ENCODE peak calls at places on chromosomes 5 and 9, in seven cellular contexts. B, T, M, R, U, A and H are unnamed samples.

GRCh38 chr9:70060148-70060882 is 16.7 kb downstream of the MAMDC2 start:
- DNase-seq in U (no peak), B (no peak), M (no peak), R (no peak), T (no peak), A (no peak), H (no peak)

GRCh38 chr5:169751490-169751889 is 114.4 kb downstream of the DOCK2 start:
- DNase-seq in U (no peak), A (no peak), T (no peak), R (no peak), M (no peak), B (no peak), H (no peak)

GRCh38 chr9:136808781-136809158 is 1.0 kb downstream of the RABL6 start:
- DNase-seq in T (no peak), M (no peak), R (peak; percentile 56), A (no peak), B (peak; percentile 34), U (no peak), H (no peak)

GRCh38 chr5:55923177-55923872 is 71.4 kb downstream of the IL6ST start:
- DNase-seq in A (no peak), M (peak; percentile 33), R (peak; percentile 58), T (no peak), B (no peak), U (no peak), H (no peak)

GRCh38 chr9:3578786-3579185 is 53.0 kb upstream of the RFX3 start:
- DNase-seq in R (peak; percentile 79), A (peak; percentile 9), T (no peak), M (no peak), B (peak; percentile 87), U (no peak), H (peak; percentile 20)

GRCh38 chr5:139985733-139986132 is 57.4 kb downstream of the NRG2 start:
- DNase-seq in T (peak; percentile 3), A (peak; percentile 44), R (peak; percentile 74), M (no peak), B (peak; percentile 78), U (no peak), H (peak; percentile 56)

GRCh38 chr5:128192368-128192767 is 108.8 kb downstream of the SLC12A2 start:
- DNase-seq in R (no peak), T (no peak), A (no peak), B (no peak), M (no peak), U (no peak), H (no peak)

GRCh38 chr9:114177423-114178064 is 22.2 kb downstream of the COL27A1 start:
- DNase-seq in A (no peak), M (no peak), U (no peak), T (no peak), R (peak; percentile 68), B (peak; percentile 70), H (no peak)

GRCh38 chr5:14628346-14628745 is 36.2 kb upstream of the OTULIN start:
- DNase-seq in A (peak; percentile 3), T (peak; percentile 27), U (no peak), B (peak; percentile 56), R (peak; percentile 67), M (no peak), H (no peak)

GRCh38 chr5:27474395-27474794 is 436.0 kb upstream of the CDH9 start:
- DNase-seq in R (no peak), T (no peak), M (no peak), U (no peak), B (no peak), A (no peak), H (no peak)

GRCh38 chr5:27473300-27474053 is 435.1 kb upstream of the CDH9 start:
- DNase-seq in U (no peak), R (no peak), B (no peak), T (no peak), M (no peak), A (no peak), H (no peak)

GRCh38 chr5:27472000-27472763 is 433.8 kb upstream of the CDH9 start:
- DNase-seq in B (peak; percentile 58), M (no peak), A (peak; percentile 9), T (no peak), U (no peak), R (peak; percentile 43), H (no peak)

GRCh38 chr5:27474054-27474323 is 435.6 kb upstream of the CDH9 start:
- DNase-seq in A (no peak), T (no peak), M (no peak), B (peak; percentile 4), R (no peak), U (no peak), H (no peak)

DNA sequence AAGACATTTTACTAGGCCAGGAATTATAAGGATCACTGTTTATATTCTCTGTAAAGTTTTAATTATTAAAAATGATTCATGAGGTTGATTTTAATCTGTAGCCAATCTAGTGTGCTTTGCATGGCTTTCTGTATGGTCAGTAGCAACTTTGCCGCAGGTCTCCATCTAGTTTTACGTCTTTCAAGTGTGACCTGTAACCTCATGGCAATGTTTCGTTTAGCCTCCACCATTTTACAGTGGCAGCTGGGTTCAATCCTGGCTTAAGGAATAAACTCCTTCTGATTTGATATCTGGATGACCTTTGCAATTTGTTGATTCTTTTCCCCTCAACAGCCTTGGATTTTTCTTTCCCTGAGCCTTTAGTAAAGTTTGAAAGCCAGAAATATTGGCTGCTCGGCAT is 434.5 kb upstream of the CDH9 start:
- DNase-seq in T (no peak), B (no peak), A (no peak), U (no peak), M (no peak), R (no peak), H (no peak)
- H3K4me3 ChIP-seq in T (no peak overlapping the region), B (peak overlapping the region; percentile 4), A (peak overlapping the region; percentile 29), U (no peak overlapping the region), M (no peak overlapping the region), R (no peak overlapping the region), H (no peak overlapping the region)

GRCh38 chr9:127144670-127145458 is 22.4 kb upstream of the ANGPTL2 start:
- DNase-seq in R (no peak), A (no peak), T (no peak), B (no peak), M (no peak), U (no peak), H (no peak)
- TF ChIP-seq CTCF in R (no peak), A (no peak), T (no peak), B (no peak), M (no peak), U (no peak), H (no peak)

DNA sequence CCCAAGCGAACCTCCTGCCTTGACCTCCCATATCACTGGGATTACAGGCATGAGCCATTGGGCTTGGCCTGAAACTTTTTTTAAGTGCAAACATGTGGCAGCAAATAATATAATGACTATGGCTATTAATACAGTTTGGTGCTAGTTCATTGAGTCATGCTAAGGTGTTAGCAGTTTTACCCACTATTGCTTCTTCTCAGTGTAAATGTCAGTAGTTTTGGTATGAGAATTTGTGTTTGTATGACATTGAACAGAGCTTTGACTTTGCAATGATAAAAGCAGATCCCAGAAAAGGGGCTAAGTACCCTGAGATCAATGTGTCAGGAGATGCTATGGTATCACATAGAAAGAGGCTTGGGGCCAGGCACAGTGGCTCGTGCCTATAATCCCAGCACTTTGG is 67.2 kb downstream of the WDR41 start:
- DNase-seq in M (no peak), B (no peak), U (no peak), A (no peak), T (no peak), R (no peak), H (no peak)
- H3K4me3 ChIP-seq in M (no peak overlapping the region), B (no peak overlapping the region), U (no peak overlapping the region), A (no peak overlapping the region), T (no peak overlapping the region), R (no peak overlapping the region), H (no peak overlapping the region)

DNA sequence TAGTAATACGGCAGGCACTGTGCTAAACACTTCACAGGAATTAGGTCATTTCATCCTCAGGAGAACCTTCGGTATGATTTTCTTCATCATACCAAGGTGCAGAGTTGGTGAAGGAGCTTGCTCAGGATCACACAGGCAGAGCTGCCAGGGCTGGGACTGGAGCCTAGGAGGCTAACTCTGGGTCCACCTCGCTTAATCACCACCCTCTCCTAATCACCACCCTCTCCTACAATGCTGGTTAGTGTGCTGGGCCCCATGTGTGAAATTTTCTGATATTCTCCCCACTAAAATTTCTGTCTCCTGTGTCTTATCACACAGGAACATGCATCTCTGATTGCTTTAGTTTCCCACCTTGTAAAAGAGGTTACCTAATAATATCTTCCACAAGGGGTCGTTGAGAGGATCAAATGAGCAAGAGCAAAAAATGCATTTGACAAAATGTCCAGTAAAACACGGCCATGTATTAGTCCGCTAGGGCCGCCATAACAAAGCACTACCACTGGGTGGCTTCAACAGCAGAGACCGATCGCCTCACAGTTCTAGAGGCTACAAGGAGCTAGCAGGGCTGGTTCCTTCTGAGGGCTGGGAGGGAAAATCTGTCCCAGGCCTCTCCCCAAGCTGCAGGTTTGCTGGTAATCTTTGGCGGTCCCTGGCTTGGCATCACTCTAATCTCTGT is 128.2 kb upstream of the NFIB start:
- DNase-seq in B (no peak), T (no peak), A (no peak), R (peak; percentile 34), M (no peak), U (no peak), H (no peak)
- TF ChIP-seq CTCF in B (peak; percentile 33), T (peak; percentile 33), A (peak; percentile 20), R (peak; percentile 42), M (no peak), U (no peak), H (peak; percentile 44)

GRCh38 chr5:163916376-163916775 is 411.0 kb downstream of the MAT2B start:
- DNase-seq in B (peak; percentile 15), R (peak; percentile 70), A (no peak), M (no peak), U (no peak), T (no peak), H (no peak)

GRCh38 chr5:163916856-163917255 is 411.4 kb downstream of the MAT2B start:
- DNase-seq in M (no peak), A (no peak), B (no peak), T (no peak), R (peak; percentile 47), U (no peak), H (no peak)

GRCh38 chr5:163913548-163913947 is 408.1 kb downstream of the MAT2B start:
- DNase-seq in T (no peak), B (peak; percentile 25), R (no peak), U (no peak), A (no peak), M (no peak), H (no peak)

GRCh38 chr5:163914911-163915310 is 409.5 kb downstream of the MAT2B start:
- DNase-seq in A (no peak), B (no peak), M (no peak), T (no peak), R (no peak), U (no peak), H (no peak)

GRCh38 chr5:163915481-163915961 is 410.1 kb downstream of the MAT2B start:
- DNase-seq in R (peak; percentile 31), T (peak; percentile 6), A (no peak), B (peak; percentile 14), U (no peak), M (no peak), H (no peak)
- H3K4me3 ChIP-seq in R (no peak overlapping the region), T (no peak overlapping the region), A (no peak overlapping the region), B (no peak overlapping the region), U (no peak overlapping the region), M (no peak overlapping the region), H (no peak overlapping the region)